ENCODE peak calls at places on chromosome 21, in seven cellular contexts. W is T1000; T is AG08395; B is stimulated activated CD4-positive, alpha-beta T cell treated with anti-CD3 and anti-CD28 coated beads, Interleukin-1b, Interleukin-23, amount 100 ng/mL, for 4 hours; V is mucosa of descending colon; Y is KBM-7; K is adrenal gland. E is an unnamed sample.

GRCh38 chr21:45836268-45836655 is 145.3 kb upstream of the COL6A1 start:
- DNase-seq in W (no peak), T (peak; percentile 76), B (no peak), V (no peak), Y (no peak), K (no peak), E (no peak)

GRCh38 chr21:21715286-21715969 is 717.2 kb downstream of the NCAM2 start:
- DNase-seq in W (no peak), T (peak; percentile 52), B (no peak), V (no peak), Y (no peak), K (no peak), E (peak; percentile 80)

GRCh38 chr21:34892196-34892595 is 156.9 kb downstream of the RUNX1 start:
- DNase-seq in W (no peak), T (no peak), B (no peak), V (no peak), Y (peak; percentile 57), K (no peak), E (peak; percentile 62)

GRCh38 chr21:39854572-39854971 is 12.7 kb upstream of the PCP4 start:
- DNase-seq in W (no peak), T (no peak), B (no peak), V (no peak), Y (no peak), K (no peak), E (no peak)

GRCh38 chr21:16554522-16554921 is 824.7 kb downstream of the USP25 start:
- DNase-seq in W (no peak), T (no peak), B (no peak), V (peak; percentile 15), Y (no peak), K (peak; percentile 26), E (no peak)

GRCh38 chr21:41008351-41008750 is 159.6 kb upstream of the BACE2 start:
- DNase-seq in W (no peak), T (no peak), B (no peak), V (no peak), Y (no peak), K (no peak), E (no peak)

GRCh38 chr21:39048064-39048463 is 135.2 kb downstream of the PSMG1 start:
- DNase-seq in W (peak; percentile 75), T (no peak), B (no peak), V (peak; percentile 50), Y (no peak), K (no peak), E (no peak)

GRCh38 chr21:26385721-26386120 is 187.4 kb downstream of the CYYR1 start:
- DNase-seq in W (no peak), T (peak; percentile 32), B (no peak), V (no peak), Y (no peak), K (no peak), E (peak; percentile 15)

GRCh38 chr21:34908424-34909055 is 140.6 kb downstream of the RUNX1 start:
- DNase-seq in W (no peak), T (no peak), B (no peak), V (no peak), Y (peak; percentile 99), K (no peak), E (peak; percentile 58)

GRCh38 chr21:44375281-44375651 is 21.8 kb downstream of the TRPM2 start:
- DNase-seq in W (no peak), T (no peak), B (no peak), V (peak; percentile 35), Y (peak; percentile 88), K (no peak), E (no peak)

GRCh38 chr21:42490735-42491134 is 5.3 kb downstream of the RSPH1 start:
- DNase-seq in W (no peak), T (no peak), B (no peak), V (no peak), Y (no peak), K (no peak), E (no peak)

GRCh38 chr21:31255846-31256395 is 88.1 kb downstream of the TIAM1 start:
- DNase-seq in W (no peak), T (no peak), B (no peak), V (no peak), Y (no peak), K (no peak), E (no peak)

GRCh38 chr21:33367309-33367973 is 35.8 kb upstream of the IFNGR2 start:
- DNase-seq in W (no peak), T (no peak), B (no peak), V (no peak), Y (peak; percentile 74), K (no peak), E (no peak)

GRCh38 chr21:28675265-28676041 is 317.2 kb downstream of the LTN1 start:
- DNase-seq in W (no peak), T (peak; percentile 39), B (no peak), V (no peak), Y (no peak), K (no peak), E (no peak)

GRCh38 chr21:29130234-29130993 is at the start of gene MAP3K7CL:
- DNase-seq in W (peak; percentile 92), T (peak; percentile 96), B (no peak), V (no peak), Y (no peak), K (peak; percentile 53), E (peak; percentile 91)

GRCh38 chr21:22762463-22762862 is 1764.3 kb downstream of the NCAM2 start:
- DNase-seq in W (no peak), T (no peak), B (no peak), V (no peak), Y (no peak), K (no peak), E (no peak)

GRCh38 chr21:42373181-42373907 is 7.0 kb upstream of the TFF1 start:
- DNase-seq in W (no peak), T (no peak), B (no peak), V (peak; percentile 19), Y (no peak), K (no peak), E (no peak)

GRCh38 chr21:45990049-45990711 is 8.6 kb downstream of the COL6A1 start:
- DNase-seq in W (no peak), T (no peak), B (no peak), V (peak; percentile 16), Y (no peak), K (peak; percentile 16), E (no peak)

GRCh38 chr21:32858628-32859027 is 87.1 kb upstream of the PAXBP1 start:
- DNase-seq in W (no peak), T (no peak), B (no peak), V (no peak), Y (no peak), K (no peak), E (no peak)

GRCh38 chr21:21921410-21922232 is 923.4 kb downstream of the NCAM2 start:
- DNase-seq in W (no peak), T (peak; percentile 29), B (no peak), V (no peak), Y (peak; percentile 13), K (no peak), E (peak; percentile 59)